ENCODE peak calls at places on chromosomes 2 and 18, in eight cellular contexts. F is WERI-Rb-1; W is colonic mucosa; S is CD4-positive, alpha-beta memory T cell; I is GM23248; H is CD8-positive, alpha-beta T cell; T is cardiac muscle cell; U is esophagus muscularis mucosa. N is an unnamed sample. For H3K9me3, the result is how much of the 10 kb centered on the place peaks cover.

GRCh38 chr2:12057436-12058166 is 311.2 kb downstream of the LPIN1 start:
- DNase-seq in U (no peak), I (no peak), T (no peak), S (no peak), H (peak), F (no peak), W (peak), N (peak)

GRCh38 chr2:86072271-86072858 is 33.3 kb downstream of the POLR1A start:
- DNase-seq in F (no peak), I (no peak), T (no peak), U (no peak), W (no peak), S (no peak), H (no peak), N (peak)

GRCh38 chr2:222582931-222583330 is 73.0 kb downstream of the FARSB start:
- DNase-seq in H (no peak), T (no peak), F (no peak), W (no peak), U (no peak), I (peak), S (no peak), N (no peak)

GRCh38 chr2:88180594-88181240 is 10.6 kb downstream of the THNSL2 start:
- DNase-seq in S (no peak), I (peak), U (no peak), H (no peak), W (no peak), F (no peak), T (peak), N (no peak)

GRCh38 chr2:237747189-237747588 is 51.4 kb upstream of the RBM44 start:
- DNase-seq in S (no peak), F (no peak), W (no peak), T (no peak), I (no peak), H (no peak), U (no peak), N (no peak)

GRCh38 chr2:165274698-165275097 is 35.5 kb downstream of the SCN2A start:
- DNase-seq in H (no peak), S (no peak), U (no peak), T (peak), W (peak), I (peak), F (no peak), N (peak)

GRCh38 chr2:53786371-53787254 is at the start of the genes ASB3 and ERLEC1:
- DNase-seq in W (peak), S (peak), T (peak), H (peak), F (peak), I (peak), U (peak), N (peak)

GRCh38 chr2:202096736-202097135 is 23.7 kb downstream of the KIAA2012 start:
- DNase-seq in S (no peak), H (no peak), W (no peak), I (peak), T (no peak), U (no peak), F (peak), N (no peak)

GRCh38 chr2:194327196-194327888 is 1329.7 kb upstream of the SLC39A10 start:
- DNase-seq in W (no peak), I (no peak), T (no peak), H (no peak), U (no peak), S (no peak), F (no peak), N (peak)

GRCh38 chr2:39243469-39244123 is at the start of gene CDKL4:
- DNase-seq in U (no peak), I (no peak), H (peak), T (peak), W (peak), S (peak), F (no peak), N (no peak)

GRCh38 chr2:67451086-67451832 is 54.1 kb downstream of the ETAA1 start:
- DNase-seq in W (no peak), S (no peak), U (no peak), T (peak), F (no peak), I (peak), H (no peak), N (no peak)

GRCh38 chr2:231223458-231223970 is 25.1 kb downstream of the ARMC9 start:
- DNase-seq in W (no peak), U (no peak), I (no peak), T (no peak), H (no peak), F (no peak), S (no peak), N (no peak)

GRCh38 chr2:20623741-20624155 is 27.1 kb downstream of the HS1BP3 start:
- DNase-seq in F (peak), W (no peak), U (no peak), I (no peak), T (no peak), H (no peak), S (no peak), N (no peak)

GRCh38 chr18:58042826-58043362 is 1.1 kb upstream of the NEDD4L start:
- DNase-seq in T (peak), W (no peak), F (no peak), I (peak), S (peak), U (no peak), H (no peak), N (no peak)

GRCh38 chr18:54161267-54161666 is 63.2 kb downstream of the MBD2 start:
- DNase-seq in W (no peak), F (no peak), T (no peak), H (no peak), S (no peak), U (no peak), I (peak), N (no peak)

GRCh38 chr2:231917280-231918088 is 8.7 kb downstream of the NPPC start:
- DNase-seq in I (peak), S (no peak), H (no peak), U (no peak), T (peak), W (no peak), F (no peak), N (no peak)

GRCh38 chr2:45170976-45171514 is 161.8 kb upstream of the SIX2 start:
- DNase-seq in H (no peak), I (no peak), W (no peak), T (peak), F (no peak), U (no peak), S (no peak), N (no peak)

GRCh38 chr2:123362671-123363070 is 662.4 kb upstream of the CNTNAP5 start:
- DNase-seq in I (no peak), H (no peak), F (no peak), W (no peak), S (no peak), U (no peak), T (no peak), N (no peak)
- H3K9me3 ChIP-seq in I (under half), H (under half), F (under half), W (under half), S (under half), U (under half), T (under half), N (under half)

GRCh38 chr2:22497064-22497463 is 887.9 kb upstream of the KLHL29 start:
- DNase-seq in S (no peak), I (no peak), W (no peak), T (no peak), U (no peak), F (no peak), H (no peak), N (no peak)

GRCh38 chr2:22497789-22498188 is 887.2 kb upstream of the KLHL29 start:
- DNase-seq in S (no peak), I (no peak), U (no peak), T (no peak), W (no peak), H (no peak), F (no peak), N (no peak)

GRCh38 chr2:22499082-22499844 is 885.7 kb upstream of the KLHL29 start:
- DNase-seq in W (no peak), H (no peak), I (no peak), U (no peak), T (no peak), S (no peak), F (no peak), N (no peak)

GRCh38 chr2:22494156-22494555 is 890.8 kb upstream of the KLHL29 start:
- DNase-seq in H (no peak), I (no peak), F (no peak), W (no peak), U (no peak), T (no peak), S (no peak), N (no peak)
- H3K9me3 ChIP-seq in H (under half), I (under half), F (under half), W (under half), U (under half), T (under half), S (under half), N (under half)

DNA sequence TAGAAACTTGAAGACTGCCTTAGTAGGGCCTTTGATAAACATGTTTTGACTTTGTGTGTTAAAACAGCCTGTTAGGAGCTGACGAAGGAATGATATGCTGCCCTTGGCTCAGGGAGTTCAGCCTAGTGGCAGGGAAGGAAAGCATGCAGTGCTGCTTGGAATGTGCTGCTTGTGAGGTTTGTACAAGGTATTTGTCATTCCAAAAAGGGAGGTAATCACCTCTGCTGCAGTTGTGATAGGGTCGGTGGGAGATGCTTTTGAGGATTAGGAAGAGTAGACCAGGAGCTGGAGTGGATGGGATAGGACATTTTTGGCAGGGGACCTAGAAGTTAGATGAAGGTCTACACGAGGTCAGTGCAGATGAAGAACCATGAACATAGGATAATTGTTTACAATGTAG is 22.1 kb downstream of the PHLPP1 start:
- DNase-seq in S (no peak), F (no peak), T (no peak), U (no peak), H (no peak), W (no peak), I (no peak), N (no peak)
- H3K9me3 ChIP-seq in S (under half), F (under half), T (under half), U (under half), H (under half), W (under half), I (under half), N (under half)

DNA sequence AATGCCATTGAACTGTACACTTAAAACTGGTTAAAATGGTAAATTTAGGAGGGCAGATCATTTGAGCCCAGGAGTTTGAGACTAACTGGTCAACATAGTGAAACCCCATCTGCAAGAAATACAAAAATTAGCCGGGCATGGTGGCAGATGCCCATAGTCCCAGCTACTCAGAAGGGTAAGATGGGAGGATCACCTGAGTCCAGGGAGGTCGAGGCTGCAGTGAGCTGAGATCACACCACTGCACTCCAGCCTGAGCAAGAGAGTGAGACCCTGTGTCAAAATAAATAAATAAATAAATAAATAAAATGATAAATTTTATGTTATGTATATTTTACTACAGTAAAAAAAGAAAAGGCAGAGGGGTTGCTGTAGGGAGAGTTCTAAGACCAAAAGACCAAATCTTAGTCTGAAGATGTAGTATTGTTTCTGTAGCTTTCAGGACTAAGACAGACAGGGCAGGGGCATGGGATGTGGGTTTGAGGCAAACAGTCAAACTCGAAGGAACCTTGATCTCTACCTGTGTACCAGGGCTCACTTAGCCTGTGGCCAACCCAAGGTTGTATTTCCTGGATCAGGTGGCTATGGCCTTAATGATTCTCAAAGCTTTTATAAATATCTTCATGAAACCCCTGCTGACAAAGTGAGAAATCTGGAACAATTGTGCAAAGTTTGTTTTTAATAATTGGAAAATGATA is 316.7 kb downstream of the CYRIA start:
- DNase-seq in U (no peak), T (no peak), I (no peak), H (no peak), W (no peak), S (no peak), F (no peak), N (no peak)
- H3K9me3 ChIP-seq in U (under half), T (under half), I (under half), H (under half), W (under half), S (under half), F (under half), N (under half)

DNA sequence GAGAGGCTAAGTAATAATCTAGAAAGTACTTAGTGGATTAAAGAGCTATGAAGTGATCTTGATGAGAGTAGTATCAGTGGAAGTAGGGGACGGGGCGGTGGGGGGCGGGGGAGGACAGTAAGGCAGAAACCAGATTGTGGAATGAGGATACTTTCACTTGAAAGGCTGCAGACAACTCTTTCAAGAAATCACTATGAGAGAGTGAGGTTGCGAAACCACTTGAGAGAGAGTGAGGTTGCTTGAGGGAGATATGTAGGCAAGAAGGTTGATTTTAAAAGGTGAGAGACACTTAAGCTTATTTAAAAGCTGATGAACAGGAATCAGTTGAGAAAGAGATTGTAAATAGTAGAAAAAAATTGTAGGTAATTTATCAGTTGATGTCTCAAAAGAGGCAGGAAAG is 3.8 kb downstream of the ZNF397 start:
- DNase-seq in I (no peak), F (no peak), W (no peak), T (no peak), H (no peak), U (no peak), S (no peak), N (no peak)
- H3K9me3 ChIP-seq in I (under half), F (under half), W (under half), T (under half), H (under half), U (under half), S (under half), N (under half)

GRCh38 chr2:52074139-52074719 is 1042.3 kb upstream of the NRXN1 start:
- DNase-seq in W (no peak), H (no peak), S (no peak), F (no peak), T (no peak), U (no peak), I (no peak), N (no peak)

GRCh38 chr2:52070665-52071064 is 1038.7 kb upstream of the NRXN1 start:
- DNase-seq in H (no peak), S (no peak), W (no peak), F (no peak), U (no peak), T (no peak), I (no peak), N (no peak)

GRCh38 chr2:52077159-52077558 is 1045.2 kb upstream of the NRXN1 start:
- DNase-seq in U (no peak), F (no peak), W (no peak), I (no peak), S (no peak), T (no peak), H (no peak), N (no peak)

DNA sequence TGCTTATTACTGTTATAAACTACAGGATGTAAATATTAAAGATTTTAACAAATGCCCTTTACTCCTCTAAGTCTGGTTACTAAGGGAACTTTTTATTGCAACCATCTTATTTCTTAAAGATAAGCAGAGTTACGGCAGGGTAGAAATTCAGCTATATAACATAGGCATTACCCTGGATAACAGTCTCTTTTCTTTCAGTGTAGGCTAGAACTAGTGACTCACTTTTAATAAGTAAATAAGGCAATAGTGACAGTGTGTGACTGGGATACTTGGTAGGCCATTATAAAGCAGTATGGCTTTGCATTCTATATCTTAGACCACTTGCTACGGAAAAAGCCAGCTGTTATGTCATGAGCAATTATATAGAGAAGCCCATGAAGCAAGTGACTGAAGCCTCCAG is 1041.0 kb upstream of the NRXN1 start:
- DNase-seq in U (no peak), F (no peak), H (no peak), W (no peak), I (no peak), T (no peak), S (no peak), N (no peak)
- H3K9me3 ChIP-seq in U (under half), F (under half), H (under half), W (under half), I (under half), T (under half), S (under half), N (under half)

GRCh38 chr2:2914252-2914651 is 463.4 kb downstream of the EIPR1 start:
- DNase-seq in U (peak), T (no peak), H (peak), W (no peak), I (no peak), S (no peak), F (no peak), N (no peak)

GRCh38 chr2:2913601-2914120 is 464.0 kb downstream of the EIPR1 start:
- DNase-seq in U (peak), H (peak), F (no peak), T (no peak), W (no peak), I (no peak), S (no peak), N (no peak)

GRCh38 chr2:2909086-2910035 is 468.3 kb downstream of the EIPR1 start:
- DNase-seq in T (no peak), U (peak), S (no peak), W (no peak), H (peak), I (no peak), F (no peak), N (no peak)

GRCh38 chr2:2912731-2913130 is 464.9 kb downstream of the EIPR1 start:
- DNase-seq in S (no peak), T (no peak), U (peak), F (no peak), H (peak), I (no peak), W (no peak), N (no peak)

GRCh38 chr2:2910259-2910658 is 467.4 kb downstream of the EIPR1 start:
- DNase-seq in H (no peak), S (no peak), T (no peak), F (no peak), W (no peak), I (no peak), U (peak), N (no peak)
- H3K9me3 ChIP-seq in H (under half), S (under half), T (under half), F (under half), W (under half), I (under half), U (under half), N (under half)

GRCh38 chr2:101972621-101973434 is 18.9 kb upstream of the IL1R2 start:
- DNase-seq in I (peak), U (no peak), T (peak), S (no peak), F (no peak), W (no peak), H (no peak), N (no peak)

GRCh38 chr2:101970901-101971300 is 20.9 kb upstream of the IL1R2 start:
- DNase-seq in U (no peak), H (no peak), F (no peak), I (no peak), T (peak), W (no peak), S (no peak), N (no peak)

GRCh38 chr2:101971836-101972235 is 19.9 kb upstream of the IL1R2 start:
- DNase-seq in U (no peak), H (no peak), I (peak), T (peak), F (no peak), S (no peak), W (no peak), N (no peak)

GRCh38 chr2:101967826-101968498 is 23.8 kb upstream of the IL1R2 start:
- DNase-seq in U (no peak), H (no peak), T (peak), F (no peak), I (peak), W (no peak), S (no peak), N (no peak)

GRCh38 chr2:101969723-101970122 is 22.0 kb upstream of the IL1R2 start:
- DNase-seq in S (no peak), H (no peak), I (no peak), T (no peak), W (no peak), F (no peak), U (no peak), N (no peak)
- H3K9me3 ChIP-seq in S (under half), H (under half), I (under half), T (under half), W (under half), F (under half), U (under half), N (under half)

N was measured in heart right ventricle.